ENCODE peak calls at places on chromosomes 3 and 15, in five cellular contexts. I is CD8-positive, alpha-beta T cell; Y is transverse colon; C is left lung; K is cardiac muscle cell. N is an unnamed sample.
A peak's percentile ranks its signal among the peaks of the same experiment; 100 is the strongest.

GRCh38 chr3:152291649-152292066 is 22.9 kb downstream of the MBNL1 start:
- DNase-seq in I (no peak), Y (no peak), C (no peak), K (no peak), N (no peak)

GRCh38 chr15:40925863-40926658 is 3.1 kb upstream of the DLL4 start:
- DNase-seq in I (no peak), Y (peak; percentile 51), C (peak; percentile 80), K (peak; percentile 49), N (no peak)

GRCh38 chr3:39358302-39358701 is 24.9 kb upstream of the SLC25A38 start:
- DNase-seq in I (no peak), Y (no peak), C (no peak), K (no peak), N (no peak)

GRCh38 chr3:134663646-134664456 is 13.0 kb upstream of the KY start:
- DNase-seq in I (no peak), Y (no peak), C (no peak), K (peak; percentile 36), N (no peak)

GRCh38 chr3:14837864-14838263 is 19.1 kb downstream of the FGD5 start:
- DNase-seq in I (no peak), Y (no peak), C (no peak), K (no peak), N (no peak)

GRCh38 chr3:129534428-129535027 is 6.1 kb downstream of the RHO start:
- DNase-seq in I (no peak), Y (no peak), C (peak; percentile 10), K (no peak), N (no peak)

GRCh38 chr3:51388286-51389029 is 2.6 kb upstream of the RBM15B start:
- DNase-seq in I (no peak), Y (peak; percentile 81), C (no peak), K (no peak), N (no peak)

GRCh38 chr15:50017522-50017921 is 101.5 kb downstream of the ATP8B4 start:
- DNase-seq in I (no peak), Y (no peak), C (no peak), K (no peak), N (no peak)

GRCh38 chr3:179297971-179298725 is 24.7 kb upstream of the ZNF639 start:
- DNase-seq in I (no peak), Y (no peak), C (no peak), K (no peak), N (no peak)

GRCh38 chr3:111947179-111947727 is 31.6 kb upstream of the ABHD10 start:
- DNase-seq in I (no peak), Y (no peak), C (no peak), K (no peak), N (no peak)

GRCh38 chr3:19065027-19065426 is 83.3 kb upstream of the KCNH8 start:
- DNase-seq in I (no peak), Y (no peak), C (no peak), K (peak; percentile 42), N (peak; percentile 31)

GRCh38 chr3:117526485-117527079 is 817.0 kb downstream of the TUSC7 start:
- DNase-seq in I (no peak), Y (peak; percentile 30), C (no peak), K (peak; percentile 22), N (no peak)

GRCh38 chr3:195511136-195511535 is 32.0 kb downstream of the PPP1R2 start:
- DNase-seq in I (no peak), Y (no peak), C (no peak), K (no peak), N (no peak)

GRCh38 chr3:189947948-189948723 is 172.6 kb downstream of the P3H2 start:
- DNase-seq in I (no peak), Y (no peak), C (no peak), K (peak; percentile 12), N (no peak)

GRCh38 chr3:18047052-18047451 is 304.6 kb upstream of the TBC1D5 start:
- DNase-seq in I (no peak), Y (no peak), C (no peak), K (no peak), N (no peak)

GRCh38 chr3:186322761-186323160 is 39.3 kb downstream of the DGKG start:
- DNase-seq in I (no peak), Y (no peak), C (no peak), K (no peak), N (no peak)

GRCh38 chr3:111668912-111669488 is 73.9 kb upstream of the ZBED2 start:
- DNase-seq in I (no peak), Y (no peak), C (no peak), K (peak; percentile 61), N (no peak)

GRCh38 chr3:169846458-169847193 is 23.1 kb downstream of the LRRC31 start:
- DNase-seq in I (no peak), Y (no peak), C (no peak), K (no peak), N (no peak)

GRCh38 chr3:169980055-169980454 is 13.4 kb downstream of the SEC62 start:
- DNase-seq in I (no peak), Y (no peak), C (no peak), K (no peak), N (no peak)

GRCh38 chr15:101162701-101163483 is 89.0 kb downstream of the CHSY1 start:
- DNase-seq in I (no peak), Y (no peak), C (no peak), K (peak; percentile 96), N (no peak)

GRCh38 chr3:34013818-34014576 is 215.6 kb downstream of the PDCD6IP start:
- DNase-seq in I (no peak), Y (no peak), C (no peak), K (no peak), N (no peak)

GRCh38 chr3:34008836-34009479 is 210.5 kb downstream of the PDCD6IP start:
- DNase-seq in I (no peak), Y (no peak), C (no peak), K (no peak), N (no peak)

GRCh38 chr3:34012102-34012461 is 213.7 kb downstream of the PDCD6IP start:
- DNase-seq in I (no peak), Y (no peak), C (no peak), K (no peak), N (no peak)

GRCh38 chr3:34009480-34009844 is 211.0 kb downstream of the PDCD6IP start:
- DNase-seq in I (no peak), Y (no peak), C (no peak), K (no peak), N (no peak)

DNA sequence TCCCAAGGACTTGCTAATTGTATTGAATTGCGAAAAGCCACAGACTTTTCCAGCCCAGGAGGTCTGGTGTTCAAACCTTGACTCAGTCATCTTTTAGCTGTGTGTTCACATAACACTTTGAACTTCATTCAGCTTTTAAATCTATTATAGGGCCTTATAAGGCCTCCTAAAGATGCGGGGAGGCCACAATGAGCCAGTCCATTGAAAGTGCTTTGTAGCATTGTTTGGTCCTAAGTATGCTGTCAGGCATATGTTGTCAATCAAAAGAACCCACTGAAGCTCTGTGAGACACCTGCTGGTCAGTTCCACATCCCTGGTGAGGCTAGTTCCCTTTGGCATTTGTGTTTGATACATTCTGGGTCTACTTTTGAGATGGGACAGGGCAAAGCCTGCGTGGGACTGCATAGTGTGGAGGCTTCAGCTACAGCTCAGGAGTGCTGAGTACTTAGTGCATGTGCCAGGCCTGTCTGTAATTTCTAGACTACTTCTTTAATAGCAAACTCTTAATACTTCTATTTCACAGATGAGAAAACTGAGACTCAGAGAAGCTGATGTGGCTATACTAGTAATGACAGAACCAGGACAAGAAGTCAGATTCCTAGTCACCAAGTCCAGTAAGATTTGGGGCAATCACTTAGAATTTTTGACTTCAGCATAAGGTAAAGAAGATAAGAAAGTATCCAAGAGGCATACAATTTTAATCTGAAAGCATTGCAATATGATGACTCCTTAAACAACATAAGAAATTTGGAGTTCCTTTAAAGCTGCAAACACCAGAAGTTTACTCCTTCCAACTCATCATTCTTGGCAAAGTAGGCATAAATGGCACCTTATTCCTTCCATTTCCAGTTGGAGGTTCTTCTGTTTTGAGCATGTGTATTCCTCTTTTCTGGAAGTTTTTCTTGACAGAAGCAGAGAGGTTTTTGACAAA is 213.0 kb downstream of the PDCD6IP start:
- DNase-seq in I (no peak), Y (no peak), C (no peak), K (no peak), N (no peak)
- H3K27ac ChIP-seq in I (no peak overlapping the region), Y (no peak overlapping the region), C (no peak overlapping the region), K (no peak overlapping the region), N (no peak overlapping the region)

DNA sequence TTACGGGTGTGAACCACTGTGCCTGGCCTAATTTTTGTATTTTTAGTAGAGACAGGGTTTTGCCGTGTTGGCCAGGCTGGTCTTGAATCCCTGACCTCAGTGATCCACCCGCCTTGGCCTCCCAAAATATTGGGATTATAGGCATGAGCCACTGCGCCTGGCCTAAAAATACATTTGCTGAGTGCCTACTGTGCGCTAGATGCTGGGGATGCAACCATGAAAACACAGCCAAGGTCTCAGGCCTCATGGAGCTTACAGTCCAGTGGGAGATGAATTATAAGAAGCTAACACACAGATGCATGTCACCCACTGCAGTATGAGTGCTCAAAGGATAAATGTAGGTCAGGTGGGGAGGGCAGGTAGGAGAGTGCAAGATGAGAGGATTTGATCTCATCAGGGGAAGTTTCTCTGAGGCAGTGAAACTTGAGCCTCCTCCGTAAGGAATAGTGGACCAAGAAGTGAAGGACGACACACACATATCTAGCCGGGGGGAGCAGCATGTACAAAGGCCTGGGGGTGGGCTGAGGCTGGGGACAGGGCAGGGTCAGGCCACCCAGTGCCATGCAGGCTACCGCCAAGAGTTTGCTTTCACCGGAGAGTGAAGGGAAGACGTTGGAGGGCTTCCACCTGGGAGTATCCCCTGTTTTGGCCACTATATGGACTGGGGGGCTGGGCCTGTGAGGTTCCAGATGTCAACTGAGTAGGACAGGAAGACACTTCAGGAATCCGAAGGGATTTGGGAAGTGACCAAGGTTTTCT is 24.3 kb downstream of the IRAK2 start:
- DNase-seq in I (no peak), Y (no peak), C (no peak), K (no peak), N (no peak)
- H3K27ac ChIP-seq in I (no peak overlapping the region), Y (peak overlapping the region; percentile 66), C (peak overlapping the region; percentile 75), K (no peak overlapping the region), N (peak overlapping the region; percentile 93)

GRCh38 chr3:146517684-146518435 is 26.5 kb downstream of the PLSCR1 start:
- DNase-seq in I (no peak), Y (no peak), C (no peak), K (peak; percentile 85), N (no peak)

GRCh38 chr3:146507331-146508120 is 36.9 kb downstream of the PLSCR1 start:
- DNase-seq in I (no peak), Y (no peak), C (no peak), K (no peak), N (no peak)

GRCh38 chr3:146511402-146512134 is 32.8 kb downstream of the PLSCR1 start:
- DNase-seq in I (no peak), Y (no peak), C (no peak), K (no peak), N (no peak)

GRCh38 chr3:146513386-146514051 is 30.9 kb downstream of the PLSCR1 start:
- DNase-seq in I (no peak), Y (no peak), C (no peak), K (no peak), N (no peak)
- H3K27ac ChIP-seq in I (no peak overlapping the region), Y (peak overlapping the region; percentile 81), C (no peak overlapping the region), K (no peak overlapping the region), N (no peak overlapping the region)

GRCh38 chr3:108450444-108450843 is 60.0 kb downstream of the MYH15 start:
- DNase-seq in I (no peak), Y (no peak), C (no peak), K (no peak), N (no peak)
- H3K27ac ChIP-seq in I (no peak overlapping the region), Y (no peak overlapping the region), C (no peak overlapping the region), K (no peak overlapping the region), N (no peak overlapping the region)

N was measured in caudate nucleus.